ENCODE peak calls at places on chromosomes 5 and 9, in eight cellular contexts. One of them, this sample, is unnamed.

GRCh38 chr9:70625078-70625477 is 210.6 kb upstream of the KLF9 start:
- DNase-seq in bronchial epithelial cell: no peak
- DNase-seq in activated naive CD4-positive, alpha-beta T cell: no peak
- DNase-seq in skeletal muscle cell: no peak
- DNase-seq in effector CD4-positive, alpha-beta T cell: no peak
- DNase-seq in GM23248: no peak
- DNase-seq in pons: no peak
- DNase-seq in NCI-H2171 treated with DMSO at 0.1 percent for 48 hours: no peak
- DNase-seq in this sample: no peak

GRCh38 chr5:74266132-74266531 is 374.4 kb downstream of the ENC1 start:
- DNase-seq in bronchial epithelial cell: no peak
- DNase-seq in activated naive CD4-positive, alpha-beta T cell: no peak
- DNase-seq in skeletal muscle cell: no peak
- DNase-seq in effector CD4-positive, alpha-beta T cell: no peak
- DNase-seq in GM23248: no peak
- DNase-seq in pons: no peak
- DNase-seq in NCI-H2171 treated with DMSO at 0.1 percent for 48 hours: no peak
- DNase-seq in this sample: no peak

GRCh38 chr5:101045689-101046088 is 142.6 kb upstream of the ST8SIA4 start:
- DNase-seq in bronchial epithelial cell: peak
- DNase-seq in activated naive CD4-positive, alpha-beta T cell: no peak
- DNase-seq in skeletal muscle cell: no peak
- DNase-seq in effector CD4-positive, alpha-beta T cell: no peak
- DNase-seq in GM23248: peak
- DNase-seq in pons: peak
- DNase-seq in NCI-H2171 treated with DMSO at 0.1 percent for 48 hours: no peak
- DNase-seq in this sample: no peak

GRCh38 chr9:80175286-80175906 is 603.6 kb downstream of the TLE4 start:
- DNase-seq in bronchial epithelial cell: peak
- DNase-seq in activated naive CD4-positive, alpha-beta T cell: no peak
- DNase-seq in skeletal muscle cell: no peak
- DNase-seq in effector CD4-positive, alpha-beta T cell: no peak
- DNase-seq in GM23248: peak
- DNase-seq in pons: peak
- DNase-seq in NCI-H2171 treated with DMSO at 0.1 percent for 48 hours: peak
- DNase-seq in this sample: no peak

GRCh38 chr5:33890147-33890546 is 1.6 kb downstream of the ADAMTS12 start:
- DNase-seq in bronchial epithelial cell: no peak
- DNase-seq in activated naive CD4-positive, alpha-beta T cell: no peak
- DNase-seq in skeletal muscle cell: no peak
- DNase-seq in effector CD4-positive, alpha-beta T cell: no peak
- DNase-seq in GM23248: peak
- DNase-seq in pons: peak
- DNase-seq in NCI-H2171 treated with DMSO at 0.1 percent for 48 hours: no peak
- DNase-seq in this sample: no peak

GRCh38 chr5:154401931-154402330 is 43.9 kb upstream of the SAP30L start:
- DNase-seq in bronchial epithelial cell: no peak
- DNase-seq in activated naive CD4-positive, alpha-beta T cell: no peak
- DNase-seq in skeletal muscle cell: no peak
- DNase-seq in effector CD4-positive, alpha-beta T cell: no peak
- DNase-seq in GM23248: no peak
- DNase-seq in pons: no peak
- DNase-seq in NCI-H2171 treated with DMSO at 0.1 percent for 48 hours: no peak
- DNase-seq in this sample: no peak

GRCh38 chr9:115240676-115241075 is 122.7 kb upstream of the TNC start:
- DNase-seq in bronchial epithelial cell: no peak
- DNase-seq in activated naive CD4-positive, alpha-beta T cell: no peak
- DNase-seq in skeletal muscle cell: no peak
- DNase-seq in effector CD4-positive, alpha-beta T cell: no peak
- DNase-seq in GM23248: no peak
- DNase-seq in pons: no peak
- DNase-seq in NCI-H2171 treated with DMSO at 0.1 percent for 48 hours: no peak
- DNase-seq in this sample: no peak

GRCh38 chr5:112070022-112070421 is 313.0 kb upstream of the NREP start:
- DNase-seq in bronchial epithelial cell: peak
- DNase-seq in activated naive CD4-positive, alpha-beta T cell: no peak
- DNase-seq in skeletal muscle cell: no peak
- DNase-seq in effector CD4-positive, alpha-beta T cell: no peak
- DNase-seq in GM23248: no peak
- DNase-seq in pons: no peak
- DNase-seq in NCI-H2171 treated with DMSO at 0.1 percent for 48 hours: no peak
- DNase-seq in this sample: no peak

GRCh38 chr5:140869555-140869886 is 764 bp downstream of the PCDHA11 start:
- DNase-seq in bronchial epithelial cell: peak
- DNase-seq in activated naive CD4-positive, alpha-beta T cell: no peak
- DNase-seq in skeletal muscle cell: no peak
- DNase-seq in effector CD4-positive, alpha-beta T cell: no peak
- DNase-seq in GM23248: no peak
- DNase-seq in pons: peak
- DNase-seq in NCI-H2171 treated with DMSO at 0.1 percent for 48 hours: no peak
- DNase-seq in this sample: no peak

GRCh38 chr5:173878224-173878967 is 9.8 kb upstream of the CPEB4 start:
- DNase-seq in bronchial epithelial cell: no peak
- DNase-seq in activated naive CD4-positive, alpha-beta T cell: no peak
- DNase-seq in skeletal muscle cell: no peak
- DNase-seq in effector CD4-positive, alpha-beta T cell: no peak
- DNase-seq in GM23248: no peak
- DNase-seq in pons: no peak
- DNase-seq in NCI-H2171 treated with DMSO at 0.1 percent for 48 hours: no peak
- DNase-seq in this sample: no peak

GRCh38 chr5:94159144-94159543 is 417.7 kb upstream of the POU5F2 start:
- DNase-seq in bronchial epithelial cell: peak
- DNase-seq in activated naive CD4-positive, alpha-beta T cell: no peak
- DNase-seq in skeletal muscle cell: no peak
- DNase-seq in effector CD4-positive, alpha-beta T cell: no peak
- DNase-seq in GM23248: peak
- DNase-seq in pons: no peak
- DNase-seq in NCI-H2171 treated with DMSO at 0.1 percent for 48 hours: no peak
- DNase-seq in this sample: no peak

GRCh38 chr9:4742246-4742645 is 1.2 kb upstream of the AK3 start:
- DNase-seq in bronchial epithelial cell: peak
- DNase-seq in activated naive CD4-positive, alpha-beta T cell: no peak
- DNase-seq in skeletal muscle cell: no peak
- DNase-seq in effector CD4-positive, alpha-beta T cell: no peak
- DNase-seq in GM23248: peak
- DNase-seq in pons: no peak
- DNase-seq in NCI-H2171 treated with DMSO at 0.1 percent for 48 hours: no peak
- DNase-seq in this sample: no peak

GRCh38 chr9:127741831-127742434 is 6.8 kb upstream of the TOR2A start:
- DNase-seq in bronchial epithelial cell: peak
- DNase-seq in activated naive CD4-positive, alpha-beta T cell: no peak
- DNase-seq in skeletal muscle cell: no peak
- DNase-seq in effector CD4-positive, alpha-beta T cell: no peak
- DNase-seq in GM23248: peak
- DNase-seq in pons: peak
- DNase-seq in NCI-H2171 treated with DMSO at 0.1 percent for 48 hours: no peak
- DNase-seq in this sample: no peak

GRCh38 chr5:137995077-137995746 is 37.7 kb downstream of the FAM13B start:
- DNase-seq in bronchial epithelial cell: peak
- DNase-seq in activated naive CD4-positive, alpha-beta T cell: no peak
- DNase-seq in skeletal muscle cell: peak
- DNase-seq in effector CD4-positive, alpha-beta T cell: no peak
- DNase-seq in GM23248: peak
- DNase-seq in pons: peak
- DNase-seq in NCI-H2171 treated with DMSO at 0.1 percent for 48 hours: no peak
- DNase-seq in this sample: peak

GRCh38 chr9:19379697-19380046 is 364 bp downstream of the RPS6 start:
- DNase-seq in bronchial epithelial cell: no peak
- DNase-seq in activated naive CD4-positive, alpha-beta T cell: peak
- DNase-seq in skeletal muscle cell: no peak
- DNase-seq in effector CD4-positive, alpha-beta T cell: peak
- DNase-seq in GM23248: peak
- DNase-seq in pons: peak
- DNase-seq in NCI-H2171 treated with DMSO at 0.1 percent for 48 hours: no peak
- DNase-seq in this sample: no peak

GRCh38 chr5:35665066-35665465 is 47.4 kb downstream of the SPEF2 start:
- DNase-seq in bronchial epithelial cell: no peak
- DNase-seq in activated naive CD4-positive, alpha-beta T cell: no peak
- DNase-seq in skeletal muscle cell: no peak
- DNase-seq in effector CD4-positive, alpha-beta T cell: no peak
- DNase-seq in GM23248: no peak
- DNase-seq in pons: peak
- DNase-seq in NCI-H2171 treated with DMSO at 0.1 percent for 48 hours: no peak
- DNase-seq in this sample: no peak

GRCh38 chr5:96969401-96969800 is 33.5 kb downstream of the LNPEP start:
- DNase-seq in bronchial epithelial cell: no peak
- DNase-seq in activated naive CD4-positive, alpha-beta T cell: no peak
- DNase-seq in skeletal muscle cell: no peak
- DNase-seq in effector CD4-positive, alpha-beta T cell: no peak
- DNase-seq in GM23248: peak
- DNase-seq in pons: no peak
- DNase-seq in NCI-H2171 treated with DMSO at 0.1 percent for 48 hours: no peak
- DNase-seq in this sample: no peak

GRCh38 chr5:123997354-123998215 is 485.6 kb downstream of the CSNK1G3 start:
- DNase-seq in bronchial epithelial cell: peak
- DNase-seq in activated naive CD4-positive, alpha-beta T cell: no peak
- DNase-seq in skeletal muscle cell: peak
- DNase-seq in effector CD4-positive, alpha-beta T cell: no peak
- DNase-seq in GM23248: peak
- DNase-seq in pons: peak
- DNase-seq in NCI-H2171 treated with DMSO at 0.1 percent for 48 hours: no peak
- DNase-seq in this sample: no peak

GRCh38 chr5:135207866-135208265 is 173.8 kb upstream of the PITX1 start:
- DNase-seq in bronchial epithelial cell: no peak
- DNase-seq in activated naive CD4-positive, alpha-beta T cell: no peak
- DNase-seq in skeletal muscle cell: no peak
- DNase-seq in effector CD4-positive, alpha-beta T cell: no peak
- DNase-seq in GM23248: no peak
- DNase-seq in pons: no peak
- DNase-seq in NCI-H2171 treated with DMSO at 0.1 percent for 48 hours: no peak
- DNase-seq in this sample: no peak

This sample was measured in HL-60.